ENCODE peak calls at places on chromosomes 13 and 19, in eight cellular contexts. B is type B pancreatic cell; X is SK-N-SH; E is heart right ventricle; V is cardiac muscle cell; L is endodermal cell; Q is foreskin fibroblast; H is CD8-positive, alpha-beta T cell. R is an unnamed sample.

GRCh38 chr19:6057651-6058365 is 52.5 kb downstream of the RFX2 start:
- DNase-seq in B (peak), X (no peak), E (no peak), V (no peak), L (no peak), Q (no peak), H (no peak), R (no peak)

GRCh38 chr13:113546571-113547247 is 37.8 kb upstream of the TFDP1 start:
- DNase-seq in B (no peak), X (no peak), E (peak), V (no peak), L (no peak), Q (no peak), H (no peak), R (no peak)

GRCh38 chr13:36313047-36313969 is 15.7 kb upstream of the CCDC169 start:
- DNase-seq in B (no peak), X (no peak), E (no peak), V (no peak), L (no peak), Q (no peak), H (no peak), R (no peak)

GRCh38 chr19:3868770-3869456 is at the start of gene ZFR2:
- DNase-seq in B (no peak), X (peak), E (no peak), V (no peak), L (peak), Q (no peak), H (peak), R (no peak)

GRCh38 chr13:36712785-36713184 is 39.0 kb downstream of the SERTM1 start:
- DNase-seq in B (no peak), X (peak), E (no peak), V (peak), L (no peak), Q (peak), H (no peak), R (no peak)

GRCh38 chr19:41553804-41554203 is 22.2 kb upstream of the CEACAM21 start:
- DNase-seq in B (no peak), X (no peak), E (no peak), V (no peak), L (no peak), Q (no peak), H (no peak), R (no peak)

GRCh38 chr13:112652512-112653458 is 37.1 kb upstream of the ATP11A start:
- DNase-seq in B (no peak), X (no peak), E (no peak), V (peak), L (no peak), Q (no peak), H (no peak), R (no peak)

GRCh38 chr19:45496349-45496953 is 396 bp downstream of the RTN2 start:
- DNase-seq in B (no peak), X (peak), E (no peak), V (peak), L (peak), Q (no peak), H (peak), R (peak)

GRCh38 chr19:6503407-6504201 is 1.5 kb upstream of the TUBB4A start:
- DNase-seq in B (no peak), X (no peak), E (peak), V (no peak), L (no peak), Q (no peak), H (no peak), R (no peak)

GRCh38 chr13:38690231-38690630 is 3.4 kb downstream of the FREM2 start:
- DNase-seq in B (no peak), X (no peak), E (no peak), V (no peak), L (no peak), Q (no peak), H (no peak), R (no peak)

GRCh38 chr13:21076265-21076653 is 14.9 kb upstream of the LATS2 start:
- DNase-seq in B (no peak), X (no peak), E (no peak), V (no peak), L (peak), Q (no peak), H (no peak), R (no peak)

GRCh38 chr19:41696402-41697197 is 8.5 kb upstream of the CEACAM7 start:
- DNase-seq in B (peak), X (no peak), E (no peak), V (peak), L (peak), Q (no peak), H (no peak), R (no peak)

GRCh38 chr19:52695996-52696395 is 38.8 kb downstream of the ZNF611 start:
- DNase-seq in B (no peak), X (no peak), E (no peak), V (no peak), L (no peak), Q (no peak), H (no peak), R (no peak)

GRCh38 chr13:110716235-110716505 is 2.7 kb downstream of the ING1 start:
- DNase-seq in B (no peak), X (no peak), E (no peak), V (peak), L (no peak), Q (peak), H (no peak), R (no peak)

GRCh38 chr19:44620667-44621066 is 7.3 kb downstream of the IGSF23 start:
- DNase-seq in B (no peak), X (no peak), E (no peak), V (no peak), L (no peak), Q (no peak), H (no peak), R (no peak)

GRCh38 chr13:76622336-76623045 is 263.7 kb downstream of the KCTD12 start:
- DNase-seq in B (no peak), X (peak), E (peak), V (peak), L (no peak), Q (no peak), H (no peak), R (no peak)

GRCh38 chr13:35210234-35210633 is 266.3 kb downstream of the MAB21L1 start:
- DNase-seq in B (no peak), X (peak), E (no peak), V (peak), L (no peak), Q (peak), H (no peak), R (no peak)
- TF ChIP-seq CTCF in B (no peak), X (peak), E (peak), V (no peak), L (no peak), Q (no peak), H (no peak), R (peak)

GRCh38 chr13:40749327-40749726 is 21.7 kb downstream of the MRPS31 start:
- DNase-seq in B (no peak), X (no peak), E (no peak), V (no peak), L (no peak), Q (no peak), H (no peak), R (no peak)
- TF ChIP-seq CTCF in B (peak), X (peak), E (no peak), V (peak), L (peak), Q (no peak), H (peak), R (no peak)

GRCh38 chr13:95002126-95002525 is 289.8 kb upstream of the SOX21 start:
- DNase-seq in B (no peak), X (no peak), E (no peak), V (no peak), L (no peak), Q (no peak), H (no peak), R (no peak)
- TF ChIP-seq CTCF in B (no peak), X (no peak), E (no peak), V (no peak), L (peak), Q (no peak), H (no peak), R (no peak)

GRCh38 chr19:39499082-39499642 is 415 bp downstream of the DLL3 start:
- DNase-seq in B (peak), X (peak), E (no peak), V (peak), L (peak), Q (no peak), H (no peak), R (no peak)

GRCh38 chr19:39499932-39500331 is 1.2 kb downstream of the DLL3 start:
- DNase-seq in B (no peak), X (no peak), E (no peak), V (no peak), L (no peak), Q (no peak), H (no peak), R (no peak)

GRCh38 chr19:39497850-39498261 is 891 bp upstream of the DLL3 start:
- DNase-seq in B (peak), X (peak), E (no peak), V (peak), L (peak), Q (no peak), H (peak), R (no peak)

GRCh38 chr19:39500543-39500942 is 1.8 kb downstream of the DLL3 start:
- DNase-seq in B (no peak), X (no peak), E (no peak), V (no peak), L (no peak), Q (no peak), H (no peak), R (no peak)

GRCh38 chr19:39498262-39499081 is at the start of gene DLL3:
- DNase-seq in B (no peak), X (peak), E (no peak), V (no peak), L (peak), Q (no peak), H (peak), R (no peak)
- TF ChIP-seq CTCF in B (no peak), X (no peak), E (no peak), V (no peak), L (no peak), Q (no peak), H (no peak), R (no peak)

GRCh38 chr19:17235618-17236413 is 9.8 kb downstream of the OCEL1 start:
- DNase-seq in B (no peak), X (peak), E (no peak), V (peak), L (peak), Q (peak), H (peak), R (no peak)
- TF ChIP-seq CTCF in B (peak), X (peak), E (peak), V (peak), L (peak), Q (peak), H (peak), R (peak)

R was measured in D721Med.